ENCODE peak calls at places on chromosomes 1 and 21, in nine cellular contexts. L is AG04450; C is stomach; E is CD8-positive, alpha-beta T cell; V is smooth muscle cell of the brain vasculature; B is spleen; Z is stimulated activated CD4-positive, alpha-beta T cell treated with anti-CD3 and anti-CD28 coated beads, Interleukin-1b, Interleukin-23, amount 100 ng/mL, for 4 hours; N is T-helper 2 cell; Q is EH. X is an unnamed sample.

GRCh38 chr21:16071082-16071481 is 341.3 kb downstream of the USP25 start:
- DNase-seq in N (no peak), Q (peak), E (no peak), V (no peak), Z (no peak), B (no peak), C (no peak), L (no peak), X (peak)

GRCh38 chr1:60461889-60462595 is 388.5 kb upstream of the C1orf87 start:
- DNase-seq in C (no peak), Z (no peak), B (no peak), V (no peak), E (no peak), N (no peak), Q (no peak), L (no peak), X (no peak)

GRCh38 chr1:7404046-7404742 is 366.9 kb upstream of the VAMP3 start:
- DNase-seq in V (no peak), Z (no peak), L (no peak), C (peak), E (peak), N (no peak), Q (no peak), B (peak), X (no peak)

GRCh38 chr21:43611598-43612369 is 47.5 kb downstream of the HSF2BP start:
- DNase-seq in B (peak), V (no peak), L (peak), E (no peak), N (no peak), Z (no peak), Q (peak), C (peak), X (peak)

GRCh38 chr1:92936865-92937264 is 24.4 kb downstream of the DIPK1A start:
- DNase-seq in Q (no peak), B (no peak), V (no peak), Z (no peak), N (no peak), C (no peak), E (no peak), L (no peak), X (no peak)

GRCh38 chr1:226838456-226838855 is 32.0 kb upstream of the PSEN2 start:
- DNase-seq in Z (no peak), E (no peak), C (no peak), Q (no peak), B (no peak), N (no peak), V (no peak), L (no peak), X (no peak)

GRCh38 chr1:155272466-155273133 is 704 bp downstream of the CLK2 start:
- DNase-seq in L (no peak), Z (no peak), Q (peak), V (no peak), N (no peak), C (no peak), B (no peak), E (no peak), X (no peak)

GRCh38 chr1:96538883-96539282 is 182.7 kb upstream of the PTBP2 start:
- DNase-seq in E (no peak), C (no peak), B (no peak), Q (peak), V (no peak), Z (no peak), N (no peak), L (peak), X (no peak)

GRCh38 chr1:199612976-199613774 is 414.3 kb upstream of the NR5A2 start:
- DNase-seq in N (no peak), E (no peak), B (no peak), Z (no peak), Q (peak), C (no peak), V (no peak), L (no peak), X (no peak)

GRCh38 chr1:147245586-147246021 is 3.1 kb downstream of the CHD1L start:
- DNase-seq in Z (no peak), Q (no peak), E (no peak), N (peak), L (no peak), C (no peak), V (no peak), B (no peak), X (no peak)